ENCODE peak calls at places on chromosomes 13 and 19, in seven cellular contexts. R is stimulated activated CD8-positive, alpha-beta memory T cell treated with anti-CD3 and anti-CD28 coated beads, Interleukin-4, amount 100 ng/mL, for 48 hours; L is kidney glomerular epithelial cell; U is GM04503; M is H9; S is endothelial cell; Y is posterior cingulate gyrus. F is an unnamed sample.

GRCh38 chr13:46181799-46182490 is at the start of gene LCP1:
- DNase-seq in R (peak), L (no peak), U (no peak), M (no peak), S (no peak), Y (no peak), F (peak)

GRCh38 chr13:38947049-38947448 is 43.6 kb downstream of the STOML3 start:
- DNase-seq in R (no peak), L (no peak), U (no peak), M (no peak), S (no peak), Y (no peak), F (no peak)

GRCh38 chr19:53991224-53992113 is at the start of gene CACNG6:
- DNase-seq in R (no peak), L (no peak), U (no peak), M (peak), S (peak), Y (no peak), F (no peak)

GRCh38 chr13:21344662-21345176 is 114.4 kb downstream of the ZDHHC20 start:
- DNase-seq in R (peak), L (no peak), U (no peak), M (no peak), S (no peak), Y (no peak), F (peak)

GRCh38 chr13:112072531-112073244 is 5.7 kb downstream of the SOX1 start:
- DNase-seq in R (no peak), L (no peak), U (no peak), M (peak), S (peak), Y (peak), F (no peak)

GRCh38 chr19:38134538-38135149 is 89.4 kb downstream of the DPF1 start:
- DNase-seq in R (peak), L (no peak), U (no peak), M (peak), S (peak), Y (no peak), F (peak)

GRCh38 chr13:30235206-30235605 is 72.1 kb downstream of the KATNAL1 start:
- DNase-seq in R (no peak), L (no peak), U (no peak), M (no peak), S (no peak), Y (no peak), F (no peak)

GRCh38 chr19:15288146-15288963 is 44.0 kb downstream of the BRD4 start:
- DNase-seq in R (no peak), L (peak), U (no peak), M (no peak), S (no peak), Y (peak), F (no peak)

GRCh38 chr13:107374038-107374437 is 806.1 kb upstream of the ARGLU1 start:
- DNase-seq in R (no peak), L (no peak), U (no peak), M (no peak), S (no peak), Y (no peak), F (no peak)

GRCh38 chr13:100214886-100215285 is 126.0 kb downstream of the PCCA start:
- DNase-seq in R (no peak), L (no peak), U (no peak), M (no peak), S (no peak), Y (no peak), F (no peak)

GRCh38 chr19:35462476-35462953 is 14.5 kb downstream of the FFAR2 start:
- DNase-seq in R (peak), L (no peak), U (no peak), M (no peak), S (no peak), Y (no peak), F (peak)

GRCh38 chr19:3381701-3382372 is 15.5 kb downstream of the NFIC start:
- DNase-seq in R (no peak), L (no peak), U (no peak), M (no peak), S (no peak), Y (no peak), F (no peak)

GRCh38 chr13:80830431-80830830 is 489.5 kb upstream of the SPRY2 start:
- DNase-seq in R (no peak), L (no peak), U (no peak), M (no peak), S (no peak), Y (no peak), F (no peak)

GRCh38 chr19:46704379-46705076 is 12.4 kb downstream of the PRKD2 start:
- DNase-seq in R (peak), L (peak), U (no peak), M (peak), S (peak), Y (no peak), F (peak)

GRCh38 chr13:113936566-113936965 is 37.3 kb downstream of the C13orf46 start:
- DNase-seq in R (no peak), L (no peak), U (no peak), M (no peak), S (no peak), Y (peak), F (no peak)

GRCh38 chr13:98979012-98979411 is 1.1 kb upstream of the DOCK9 start:
- DNase-seq in R (no peak), L (no peak), U (no peak), M (no peak), S (no peak), Y (no peak), F (no peak)

GRCh38 chr13:99386911-99387788 is 80.0 kb upstream of the GPR183 start:
- DNase-seq in R (peak), L (no peak), U (no peak), M (peak), S (peak), Y (no peak), F (peak)

GRCh38 chr19:54172413-54172763 is 572 bp downstream of the TMC4 start:
- DNase-seq in R (no peak), L (no peak), U (no peak), M (no peak), S (no peak), Y (peak), F (no peak)

GRCh38 chr19:18282021-18282787 is 782 bp upstream of the JUND start:
- DNase-seq in R (peak), L (peak), U (no peak), M (no peak), S (no peak), Y (no peak), F (peak)

GRCh38 chr19:6450166-6450565 is 9.4 kb downstream of the SLC25A23 start:
- DNase-seq in R (no peak), L (no peak), U (no peak), M (no peak), S (no peak), Y (no peak), F (no peak)

GRCh38 chr13:85693889-85694511 is 105.2 kb downstream of the SLITRK6 start:
- DNase-seq in R (no peak), L (no peak), U (no peak), M (no peak), S (no peak), Y (no peak), F (no peak)

GRCh38 chr13:26628706-26629105 is 71.2 kb downstream of the WASF3 start:
- DNase-seq in R (no peak), L (no peak), U (no peak), M (peak), S (no peak), Y (no peak), F (no peak)

GRCh38 chr13:112826565-112826964 is 136.7 kb downstream of the ATP11A start:
- DNase-seq in R (no peak), L (no peak), U (no peak), M (no peak), S (no peak), Y (no peak), F (no peak)

GRCh38 chr13:111883571-111884343 is 183.2 kb upstream of the SOX1 start:
- DNase-seq in R (no peak), L (no peak), U (no peak), M (no peak), S (no peak), Y (no peak), F (no peak)

GRCh38 chr13:60335531-60335930 is 61.5 kb upstream of the TDRD3 start:
- DNase-seq in R (no peak), L (peak), U (no peak), M (no peak), S (no peak), Y (no peak), F (no peak)

GRCh38 chr13:29319451-29319850 is 276.0 kb downstream of the SLC7A1 start:
- DNase-seq in R (no peak), L (no peak), U (no peak), M (peak), S (peak), Y (no peak), F (no peak)

GRCh38 chr13:29396446-29396845 is 199.0 kb downstream of the SLC7A1 start:
- DNase-seq in R (no peak), L (no peak), U (no peak), M (no peak), S (no peak), Y (no peak), F (no peak)

GRCh38 chr19:18029617-18030338 is 21.8 kb downstream of the ARRDC2 start:
- DNase-seq in R (no peak), L (no peak), U (no peak), M (no peak), S (no peak), Y (no peak), F (no peak)

GRCh38 chr19:31180907-31181306 is 168.3 kb downstream of the TSHZ3 start:
- DNase-seq in R (no peak), L (no peak), U (no peak), M (no peak), S (no peak), Y (no peak), F (no peak)

GRCh38 chr19:39937792-39938191 is 3.4 kb upstream of the FCGBP start:
- DNase-seq in R (no peak), L (no peak), U (no peak), M (no peak), S (no peak), Y (no peak), F (no peak)

GRCh38 chr19:50308991-50309390 is 20.2 kb downstream of the KCNC3 start:
- DNase-seq in R (no peak), L (no peak), U (no peak), M (no peak), S (no peak), Y (no peak), F (no peak)

GRCh38 chr19:50649433-50650391 is at the start of gene C19orf81:
- DNase-seq in R (no peak), L (no peak), U (no peak), M (peak), S (no peak), Y (no peak), F (no peak)